ENCODE peak calls at places on chromosome 3, in ten cellular contexts. F, N, Q, U, J, H, B, X, D and C are unnamed samples.

GRCh38 chr3:57952208-57952631 is 56.0 kb upstream of the FLNB start:
- DNase-seq in Q (peak), D (peak), X (peak), F (peak), J (no peak), U (peak), N (peak), H (peak), B (peak), C (peak)

GRCh38 chr3:167978486-167978885 is 117.2 kb downstream of the GOLIM4 start:
- DNase-seq in N (no peak), U (no peak), J (no peak), Q (no peak), F (no peak), D (no peak), B (no peak), X (no peak), H (no peak), C (no peak)

GRCh38 chr3:184506579-184506978 is 55.0 kb upstream of the EPHB3 start:
- DNase-seq in H (no peak), N (no peak), F (no peak), X (peak), J (no peak), D (no peak), Q (no peak), B (no peak), U (peak), C (no peak)

GRCh38 chr3:62013931-62014330 is 359.4 kb downstream of the FEZF2 start:
- DNase-seq in Q (no peak), D (no peak), N (no peak), F (no peak), U (no peak), H (no peak), X (no peak), B (no peak), J (no peak), C (no peak)

GRCh38 chr3:72633101-72633500 is 215.1 kb downstream of the SHQ1 start:
- DNase-seq in N (peak), Q (no peak), F (no peak), B (no peak), D (no peak), U (no peak), J (no peak), X (peak), H (no peak), C (peak)

GRCh38 chr3:29286841-29287240 is 6.0 kb downstream of the RBMS3 start:
- DNase-seq in X (peak), U (peak), H (no peak), B (no peak), F (no peak), D (peak), N (peak), J (no peak), Q (no peak), C (peak)

GRCh38 chr3:4656059-4656458 is 162.9 kb downstream of the ITPR1 start:
- DNase-seq in J (peak), D (peak), U (peak), N (peak), H (peak), B (peak), X (peak), F (peak), Q (peak), C (peak)

GRCh38 chr3:147838650-147839049 is 429.5 kb downstream of the ZIC1 start:
- DNase-seq in U (no peak), X (no peak), J (no peak), H (peak), D (peak), B (no peak), N (no peak), F (no peak), Q (peak), C (peak)

GRCh38 chr3:195895900-195896360 is 12.4 kb downstream of the TNK2 start:
- DNase-seq in Q (peak), D (no peak), J (peak), X (no peak), U (no peak), F (no peak), H (peak), B (peak), N (no peak), C (peak)

GRCh38 chr3:51953445-51953844 is 1.7 kb upstream of the GPR62 start:
- DNase-seq in U (peak), D (peak), F (no peak), X (peak), N (peak), Q (no peak), H (no peak), B (no peak), J (no peak), C (peak)

GRCh38 chr3:72892081-72892763 is 4.4 kb downstream of the GXYLT2 start:
- DNase-seq in H (no peak), Q (no peak), N (peak), B (peak), U (peak), D (peak), F (no peak), X (peak), J (no peak), C (peak)

GRCh38 chr3:69499899-69500316 is 114.0 kb upstream of the FRMD4B start:
- DNase-seq in Q (no peak), J (no peak), D (peak), U (peak), N (peak), F (no peak), X (no peak), H (no peak), B (peak), C (peak)

GRCh38 chr3:72767927-72768880 is 80.0 kb downstream of the SHQ1 start:
- DNase-seq in X (no peak), D (no peak), N (no peak), B (no peak), H (no peak), J (no peak), U (no peak), Q (no peak), F (no peak), C (no peak)

GRCh38 chr3:101036676-101037075 is 43.5 kb upstream of the ABI3BP start:
- DNase-seq in F (no peak), J (no peak), B (no peak), N (no peak), H (no peak), Q (no peak), U (no peak), X (peak), D (no peak), C (no peak)

GRCh38 chr3:52408466-52408865 is 36.4 kb downstream of the SEMA3G start:
- DNase-seq in J (no peak), N (no peak), F (no peak), Q (no peak), H (no peak), U (no peak), X (no peak), B (peak), D (no peak), C (no peak)

GRCh38 chr3:70947584-70947983 is 635.1 kb upstream of the MDFIC2 start:
- DNase-seq in F (no peak), D (peak), B (no peak), J (no peak), N (no peak), X (peak), Q (no peak), H (no peak), U (no peak), C (peak)

GRCh38 chr3:133464573-133464972 is 64.7 kb downstream of the BFSP2 start:
- DNase-seq in X (peak), H (no peak), F (no peak), J (peak), N (peak), D (peak), B (no peak), U (peak), Q (peak), C (peak)

GRCh38 chr3:10473581-10474438 is 31.6 kb downstream of the ATP2B2 start:
- DNase-seq in N (no peak), B (no peak), J (peak), U (no peak), Q (no peak), D (no peak), F (no peak), H (no peak), X (no peak), C (no peak)

GRCh38 chr3:196660381-196661166 is 21.1 kb downstream of the NRROS start:
- DNase-seq in X (no peak), F (no peak), B (no peak), U (no peak), N (no peak), D (no peak), J (no peak), Q (no peak), H (no peak), C (no peak)

GRCh38 chr3:60826511-60826910 is 424.7 kb downstream of the FHIT start:
- DNase-seq in U (no peak), J (no peak), F (no peak), H (no peak), X (no peak), Q (no peak), B (no peak), N (no peak), D (no peak), C (no peak)

GRCh38 chr3:42432485-42432884 is 22.1 kb upstream of the LYZL4 start:
- DNase-seq in X (no peak), N (no peak), H (no peak), J (no peak), F (no peak), B (no peak), U (no peak), Q (no peak), D (no peak), C (no peak)

GRCh38 chr3:56923546-56924224 is 121.9 kb upstream of the ARHGEF3 start:
- DNase-seq in B (peak), F (no peak), Q (peak), N (peak), D (peak), J (peak), H (no peak), X (peak), U (no peak), C (peak)

GRCh38 chr3:125280966-125281365 is 68.4 kb upstream of the SLC12A8 start:
- DNase-seq in F (no peak), J (no peak), Q (no peak), U (peak), D (peak), N (peak), B (peak), X (peak), H (no peak), C (peak)
- TF ChIP-seq CTCF in F (no peak), J (no peak), Q (no peak), U (no peak), D (no peak), N (no peak), B (no peak), X (no peak), H (no peak), C (no peak)

DNA sequence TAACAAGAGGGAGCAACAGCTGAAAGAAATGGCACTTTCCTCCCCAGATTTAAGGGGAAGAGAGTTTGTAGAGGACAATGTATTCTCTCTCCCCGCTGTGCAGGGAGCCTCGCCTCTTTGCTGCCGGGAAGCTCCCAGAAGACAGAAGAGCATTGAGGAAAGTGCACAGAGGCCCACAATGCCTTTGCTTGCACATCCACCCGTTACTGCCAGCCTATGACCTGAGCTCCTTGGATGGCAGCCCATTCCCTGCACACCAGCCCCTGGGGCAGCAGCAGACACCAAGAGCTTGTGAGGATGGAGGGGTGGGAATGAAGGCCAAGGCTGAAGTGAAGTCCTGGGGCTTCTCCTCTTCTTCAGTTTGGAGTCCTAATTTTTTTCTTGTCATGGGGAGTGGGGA is 67.0 kb downstream of the CLDN11 start:
- DNase-seq in J (no peak), X (no peak), Q (no peak), F (no peak), D (no peak), H (no peak), B (no peak), N (no peak), U (no peak), C (no peak)
- H3K4me3 ChIP-seq in J (no peak), X (no peak), Q (no peak), F (no peak), D (no peak), H (no peak), B (no peak), N (no peak), U (no peak), C (no peak)

DNA sequence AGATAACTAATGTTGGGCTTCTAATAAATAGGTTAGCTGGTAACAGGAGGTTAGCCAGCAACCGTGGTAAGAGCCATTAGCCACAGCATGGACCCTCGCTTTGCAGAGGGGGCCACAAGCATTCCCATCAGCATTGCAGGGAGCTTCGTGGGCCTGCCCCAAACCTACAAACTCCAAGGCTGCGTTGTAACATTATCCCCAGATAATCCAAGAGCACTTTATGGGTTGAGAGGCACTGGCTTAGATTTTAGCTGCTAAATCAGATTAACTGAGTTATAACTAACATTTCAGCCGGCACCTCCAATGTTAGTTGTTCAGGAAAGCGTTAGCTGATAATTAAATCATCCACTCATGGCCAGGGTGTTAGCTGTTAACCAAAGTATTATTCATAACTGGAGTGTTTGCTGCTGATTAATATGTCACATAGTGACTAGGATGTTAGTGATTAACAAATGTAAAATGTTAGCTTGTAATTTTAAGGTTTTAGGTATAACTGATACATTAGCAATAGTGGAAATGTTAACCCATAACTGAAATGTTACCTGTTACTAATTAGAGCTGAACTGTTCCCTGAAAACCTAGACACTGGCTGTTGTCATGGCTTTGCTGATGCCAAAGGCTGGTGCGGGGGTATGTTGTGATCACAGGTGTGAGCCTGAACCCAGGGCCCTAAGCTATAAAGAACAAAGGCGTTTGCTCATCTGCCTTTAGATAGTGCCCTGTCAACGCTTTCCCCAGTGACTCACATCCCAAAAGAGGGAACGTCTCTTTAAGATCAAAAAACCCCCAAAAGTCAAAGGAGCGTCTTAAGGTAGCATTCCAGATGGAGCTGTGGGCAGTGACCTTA is 56.3 kb downstream of the SLC6A6 start:
- DNase-seq in X (peak), U (no peak), Q (no peak), N (no peak), F (no peak), J (no peak), B (no peak), H (no peak), D (no peak), C (no peak)
- TF ChIP-seq CTCF in X (no peak), U (no peak), Q (no peak), N (no peak), F (no peak), J (no peak), B (no peak), H (no peak), D (no peak), C (no peak)

GRCh38 chr3:50341537-50341936 is 901 bp upstream of the RASSF1 start:
- DNase-seq in F (no peak), J (no peak), D (no peak), N (no peak), X (no peak), B (no peak), H (no peak), U (no peak), Q (no peak), C (no peak)
- H3K4me3 ChIP-seq in F (peak), J (no peak), D (no peak), N (peak), X (peak), B (peak), H (no peak), U (peak), Q (no peak), C (peak)

GRCh38 chr3:12751548-12751947 is 7.5 kb downstream of the TMEM40 start:
- DNase-seq in F (no peak), D (no peak), N (no peak), J (no peak), Q (peak), B (no peak), H (no peak), U (no peak), X (peak), C (peak)

GRCh38 chr3:12754315-12754714 is 4.7 kb downstream of the TMEM40 start:
- DNase-seq in H (no peak), D (no peak), J (no peak), N (no peak), X (no peak), Q (no peak), B (no peak), F (no peak), U (no peak), C (no peak)

GRCh38 chr3:12753275-12754028 is 5.6 kb downstream of the TMEM40 start:
- DNase-seq in D (no peak), F (no peak), B (no peak), N (no peak), Q (peak), U (no peak), H (no peak), J (no peak), X (no peak), C (no peak)

GRCh38 chr3:12752111-12752510 is 6.9 kb downstream of the TMEM40 start:
- DNase-seq in U (no peak), Q (no peak), H (no peak), X (no peak), F (no peak), N (no peak), B (no peak), J (no peak), D (no peak), C (peak)

GRCh38 chr3:12752803-12753202 is 6.3 kb downstream of the TMEM40 start:
- DNase-seq in X (peak), F (no peak), N (no peak), U (no peak), D (no peak), B (no peak), J (peak), H (no peak), Q (peak), C (peak)
- TF ChIP-seq CTCF in X (no peak), F (no peak), N (no peak), U (no peak), D (no peak), B (no peak), J (no peak), H (no peak), Q (no peak), C (no peak)

GRCh38 chr3:16286672-16287604 is 21.9 kb downstream of the OXNAD1 start:
- DNase-seq in F (no peak), N (no peak), B (no peak), Q (no peak), H (no peak), X (peak), U (no peak), D (peak), J (no peak), C (no peak)
- H3K4me3 ChIP-seq in F (peak), N (no peak), B (no peak), Q (no peak), H (no peak), X (no peak), U (no peak), D (no peak), J (no peak), C (no peak)

DNA sequence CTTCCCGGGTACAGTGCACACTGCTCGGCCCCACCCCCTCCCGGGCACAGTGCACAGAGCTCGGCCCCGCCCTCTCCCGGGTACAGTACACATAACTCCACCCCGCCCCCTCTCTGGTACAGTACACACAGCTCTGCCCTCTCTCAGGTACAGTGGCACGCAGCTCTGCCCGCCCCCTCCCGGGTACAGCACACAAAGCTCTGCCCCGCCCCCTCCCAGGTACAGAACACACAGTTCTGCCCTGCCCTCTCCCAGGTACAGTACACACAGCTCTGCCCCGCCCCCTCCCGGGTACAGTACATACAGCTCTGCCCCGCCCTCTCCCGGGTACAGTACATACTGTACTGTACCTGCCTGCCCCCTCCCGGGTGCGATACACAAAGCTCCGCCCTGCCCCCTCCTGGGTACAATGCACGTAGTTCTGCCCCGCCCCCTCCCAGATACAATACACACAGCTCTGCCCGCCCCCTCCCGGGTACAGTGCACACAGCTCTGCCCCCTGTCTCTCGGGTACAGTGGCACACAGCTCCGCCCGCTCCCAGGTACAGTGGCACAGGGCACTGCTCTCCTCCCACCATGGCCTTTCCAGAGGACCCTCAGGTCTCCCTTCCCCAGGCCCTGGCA is 16.4 kb upstream of the PRR20G start:
- DNase-seq in B (no peak), H (peak), N (no peak), U (no peak), Q (peak), J (peak), D (no peak), F (no peak), X (no peak), C (no peak)
- TF ChIP-seq CTCF in B (no peak), H (peak), N (no peak), U (no peak), Q (no peak), J (no peak), D (no peak), F (no peak), X (no peak), C (no peak)

DNA sequence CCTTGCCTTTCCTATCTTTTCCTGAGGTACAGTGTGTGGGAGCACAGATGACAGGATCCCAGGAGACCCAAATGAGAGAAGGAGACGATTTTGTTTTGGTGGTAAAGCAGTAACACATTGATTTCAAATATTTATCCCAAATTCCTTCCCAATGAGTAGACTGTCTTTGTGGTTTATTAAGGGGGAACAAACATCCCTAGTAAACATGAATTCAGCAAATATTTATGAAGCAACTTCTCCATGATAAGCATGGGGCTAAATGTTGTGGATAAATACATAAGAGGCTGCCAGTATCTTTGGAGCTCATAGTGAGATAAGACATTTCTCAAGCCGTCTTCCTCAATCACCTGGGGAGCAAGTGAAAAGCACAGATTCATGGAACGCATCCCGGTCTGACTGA is 460.8 kb upstream of the CFAP20DC start:
- DNase-seq in U (no peak), H (no peak), X (peak), J (no peak), F (no peak), N (no peak), B (no peak), Q (no peak), D (no peak), C (no peak)
- H3K4me3 ChIP-seq in U (no peak), H (no peak), X (no peak), J (no peak), F (no peak), N (no peak), B (no peak), Q (no peak), D (no peak), C (no peak)

DNA sequence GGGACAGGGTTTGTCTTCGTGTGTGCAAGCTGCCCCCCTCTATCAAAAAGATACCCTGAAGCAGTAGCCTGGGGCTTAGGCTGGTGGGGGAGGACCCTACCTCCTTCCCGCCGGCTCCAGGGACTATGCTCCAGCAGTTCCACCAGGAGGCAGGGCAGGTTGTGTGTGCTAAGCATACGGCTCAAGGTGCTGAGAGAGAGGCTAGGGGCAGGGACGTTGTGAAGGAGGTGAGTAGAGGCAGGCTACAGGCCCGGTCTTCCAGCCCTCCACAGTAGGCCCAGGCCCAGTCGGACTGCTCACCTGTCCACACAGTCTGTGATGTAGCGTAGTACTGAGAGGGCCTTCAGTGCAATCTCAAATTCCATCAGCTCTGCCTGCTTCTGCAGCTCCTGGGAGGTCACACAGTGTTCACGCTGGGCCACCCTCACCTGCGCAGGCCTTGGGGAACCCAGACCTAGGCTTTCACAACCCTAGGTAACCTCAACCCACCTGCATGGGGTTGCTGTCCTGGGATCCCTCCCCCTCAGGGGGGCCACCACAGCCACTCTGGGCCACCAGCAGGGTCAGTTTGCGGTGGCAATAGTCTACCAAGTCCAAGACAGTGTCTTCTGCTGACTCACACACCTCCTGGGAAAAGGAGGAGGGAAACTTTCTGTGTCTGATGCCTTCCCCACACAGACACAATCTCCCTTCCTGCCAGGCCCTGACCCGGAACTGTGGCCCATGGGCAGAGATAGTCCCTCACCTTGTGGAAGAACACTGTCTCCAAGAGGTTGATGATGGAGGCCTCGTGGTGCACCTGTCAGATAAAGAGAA is 2.4 kb upstream of the RASSF1 start:
- DNase-seq in D (no peak), B (no peak), N (no peak), U (no peak), H (no peak), X (no peak), J (no peak), Q (no peak), F (no peak), C (no peak)
- TF ChIP-seq CTCF in D (no peak), B (no peak), N (no peak), U (peak), H (no peak), X (no peak), J (no peak), Q (no peak), F (no peak), C (no peak)